ENCODE peak calls at places on chromosomes 4 and X, in five cellular contexts. R is upper lobe of left lung; A is CD8-positive, alpha-beta T cell; M is HCT116; T is tibial artery. D is an unnamed sample.

GRCh38 chrX:17412692-17413091 is 37.7 kb downstream of the NHS start:
- DNase-seq in M (peak), T (no peak), R (no peak), A (no peak), D (no peak)

GRCh38 chr4:39785031-39785430 is 87.1 kb downstream of the UBE2K start:
- DNase-seq in T (no peak), R (no peak), A (no peak), M (no peak), D (no peak)

GRCh38 chr4:39346856-39347519 is 19.2 kb downstream of the RFC1 start:
- DNase-seq in A (no peak), T (no peak), M (no peak), R (no peak), D (no peak)

GRCh38 chrX:68929332-68930150 is 100.7 kb downstream of the EFNB1 start:
- DNase-seq in A (no peak), R (no peak), M (peak), T (no peak), D (no peak)

GRCh38 chrX:115233497-115234219 is at the start of gene LRCH2:
- DNase-seq in A (no peak), M (no peak), R (peak), T (peak), D (no peak)

GRCh38 chr4:176425035-176425434 is 105.3 kb downstream of the SPCS3 start:
- DNase-seq in M (no peak), A (no peak), T (no peak), R (no peak), D (no peak)

GRCh38 chrX:66553973-66554372 is 84.9 kb downstream of the EDA2R start:
- DNase-seq in M (no peak), T (no peak), R (no peak), A (no peak), D (no peak)

GRCh38 chr4:81360722-81361121 is 111.0 kb downstream of the RASGEF1B start:
- DNase-seq in T (no peak), M (no peak), A (no peak), R (no peak), D (no peak)

GRCh38 chr4:120096508-120097297 is 30.1 kb upstream of the MAD2L1 start:
- DNase-seq in M (no peak), T (no peak), A (no peak), R (no peak), D (no peak)

GRCh38 chr4:81152839-81153713 is 61.9 kb downstream of the PRKG2 start:
- DNase-seq in M (no peak), T (no peak), A (no peak), R (no peak), D (no peak)

GRCh38 chr4:146916479-146917076 is 29.1 kb downstream of the TTC29 start:
- DNase-seq in A (peak), R (no peak), M (peak), T (no peak), D (no peak)

GRCh38 chr4:31169851-31170250 is 449.7 kb downstream of the PCDH7 start:
- DNase-seq in A (no peak), M (no peak), R (no peak), T (no peak), D (no peak)

GRCh38 chr4:159296061-159296460 is 193.2 kb downstream of the RAPGEF2 start:
- DNase-seq in M (no peak), R (no peak), T (no peak), A (no peak), D (no peak)

GRCh38 chr4:48340276-48340904 is 939 bp upstream of the SLAIN2 start:
- DNase-seq in M (no peak), T (no peak), R (no peak), A (no peak), D (no peak)

GRCh38 chr4:61428950-61429349 is 228.8 kb downstream of the ADGRL3 start:
- DNase-seq in T (no peak), M (no peak), A (no peak), R (no peak), D (no peak)

GRCh38 chrX:128698528-128698927 is 646.3 kb upstream of the ACTRT1 start:
- DNase-seq in A (no peak), T (no peak), R (no peak), M (no peak), D (no peak)

GRCh38 chr4:156146581-156146980 is 192.9 kb upstream of the CTSO start:
- DNase-seq in M (no peak), R (no peak), T (no peak), A (no peak), D (no peak)

GRCh38 chr4:122762520-122762919 is 30.0 kb downstream of the BBS12 start:
- DNase-seq in R (no peak), T (no peak), M (no peak), A (peak), D (no peak)

GRCh38 chr4:166585491-166585890 is 648.8 kb downstream of the SPOCK3 start:
- DNase-seq in R (no peak), T (no peak), M (no peak), A (no peak), D (no peak)

GRCh38 chr4:74755486-74755885 is 38.8 kb downstream of the BTC start:
- DNase-seq in A (no peak), R (peak), T (no peak), M (no peak), D (no peak)

GRCh38 chrX:12984629-12985303 is 9.9 kb downstream of the TMSB4X start:
- DNase-seq in T (no peak), A (peak), M (peak), R (no peak), D (no peak)

GRCh38 chr4:24965627-24966026 is 52.8 kb upstream of the CCDC149 start:
- DNase-seq in M (no peak), T (no peak), R (no peak), A (no peak), D (no peak)

GRCh38 chr4:132565542-132565941 is 583.6 kb upstream of the PCDH10 start:
- DNase-seq in T (no peak), M (no peak), A (no peak), R (no peak), D (no peak)

GRCh38 chr4:117085185-117085701 is at the start of gene TRAM1L1:
- DNase-seq in T (no peak), M (no peak), R (peak), A (no peak), D (peak)

GRCh38 chrX:74461384-74461783 is 40.1 kb downstream of the SLC16A2 start:
- DNase-seq in M (no peak), R (no peak), T (no peak), A (no peak), D (no peak)

GRCh38 chr4:185634066-185634652 is 98.9 kb upstream of the PDLIM3 start:
- DNase-seq in T (no peak), M (peak), R (no peak), A (no peak), D (no peak)

GRCh38 chr4:37066149-37066548 is 178.4 kb upstream of the NWD2 start:
- DNase-seq in T (no peak), A (no peak), R (no peak), M (no peak), D (no peak)

GRCh38 chr4:109411964-109412363 is 21.7 kb upstream of the SEC24B start:
- DNase-seq in M (no peak), R (no peak), A (no peak), T (no peak), D (no peak)

GRCh38 chr4:77308843-77309242 is 151.8 kb downstream of the CCNG2 start:
- DNase-seq in T (no peak), R (no peak), M (peak), A (no peak), D (no peak)

GRCh38 chrX:23616361-23616760 is 50.9 kb upstream of the PRDX4 start:
- DNase-seq in M (no peak), T (no peak), A (no peak), R (no peak), D (no peak)

GRCh38 chrX:24682739-24683432 is 10.8 kb upstream of the POLA1 start:
- DNase-seq in R (no peak), A (no peak), T (no peak), M (no peak), D (no peak)

GRCh38 chr4:138344064-138344463 is 101.9 kb upstream of the SLC7A11 start:
- DNase-seq in R (no peak), M (no peak), A (no peak), T (no peak), D (no peak)

GRCh38 chr4:53309321-53310020 is 56.4 kb downstream of the SCFD2 start:
- DNase-seq in R (no peak), T (no peak), M (no peak), A (no peak), D (no peak)

GRCh38 chr4:87974856-87975462 is 555 bp upstream of the SPP1 start:
- DNase-seq in R (no peak), T (no peak), A (no peak), M (no peak), D (no peak)

GRCh38 chrX:48058621-48059295 is 12.7 kb downstream of the ZNF630 start:
- DNase-seq in R (no peak), A (no peak), T (no peak), M (no peak), D (no peak)

GRCh38 chr4:109207060-109207459 is 95.4 kb downstream of the COL25A1 start:
- DNase-seq in M (no peak), T (no peak), R (no peak), A (no peak), D (no peak)

GRCh38 chr4:139593091-139593564 is 37.1 kb upstream of the SETD7 start:
- DNase-seq in M (no peak), R (no peak), T (no peak), A (no peak), D (no peak)

GRCh38 chr4:68271851-68272756 is 26.6 kb upstream of the TMPRSS11B start:
- DNase-seq in R (no peak), M (peak), T (no peak), A (no peak), D (no peak)

GRCh38 chr4:42710329-42710728 is 53.4 kb upstream of the ATP8A1 start:
- DNase-seq in T (no peak), A (no peak), M (no peak), R (no peak), D (no peak)

DNA sequence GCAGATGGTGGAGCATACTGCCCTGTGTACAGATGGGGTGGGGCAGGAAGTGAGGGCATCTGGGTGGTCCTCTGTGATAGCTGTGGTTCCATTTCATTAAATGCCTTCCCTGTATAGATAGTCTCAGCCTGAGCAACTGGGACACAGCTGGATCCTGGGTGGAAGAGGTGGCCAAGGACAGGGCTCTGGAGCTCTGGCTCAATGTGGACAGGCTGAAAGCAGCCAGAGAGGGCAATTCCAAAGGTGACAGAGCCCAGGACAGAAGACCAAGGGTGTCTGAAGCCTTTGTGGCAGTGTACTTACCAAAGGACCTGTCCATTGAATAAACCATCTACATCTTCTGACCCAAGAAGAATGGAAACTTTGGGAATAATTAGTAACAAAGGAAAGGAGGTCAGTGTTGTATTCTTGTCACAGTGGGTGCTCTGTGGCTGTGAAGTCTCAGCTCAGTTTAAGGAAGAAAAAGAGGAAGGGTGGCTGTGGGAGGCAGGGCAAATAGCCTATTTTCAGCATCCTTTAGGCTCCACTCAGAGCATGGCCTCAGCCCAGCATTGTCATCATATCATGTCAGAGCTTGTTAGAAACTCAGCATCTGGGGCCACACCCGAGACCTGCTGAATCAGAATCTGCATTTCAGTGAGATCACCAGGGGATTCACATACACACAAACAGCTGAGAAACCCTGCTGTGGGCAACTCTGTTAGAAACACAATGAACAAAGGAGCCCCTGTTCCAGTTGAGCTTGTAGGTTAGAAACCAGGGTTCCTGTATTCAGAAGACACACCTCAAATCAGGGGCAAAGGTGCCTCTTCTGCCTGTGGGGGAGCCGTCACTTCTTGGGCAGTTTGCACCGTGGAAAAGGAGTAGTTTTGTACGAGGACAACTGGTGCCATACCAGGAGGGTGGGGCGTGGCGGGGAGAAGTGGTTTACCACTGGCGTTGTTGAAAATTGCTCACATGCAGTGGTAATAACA is 168.6 kb downstream of the PTTG2 start:
- DNase-seq in M (peak), R (no peak), T (no peak), A (peak), D (peak)
- TF ChIP-seq CTCF in M (no peak), R (no peak), T (no peak), A (no peak), D (no peak)

GRCh38 chrX:110267874-110268273 is 50.0 kb downstream of the AMMECR1 start:
- DNase-seq in A (no peak), T (no peak), R (no peak), M (no peak), D (no peak)
- H3K4me3 ChIP-seq in A (no peak), T (no peak), R (no peak), M (no peak), D (no peak)

GRCh38 chr4:5804656-5805055 is 88.2 kb downstream of the CRMP1 start:
- DNase-seq in A (no peak), M (no peak), T (no peak), R (peak), D (no peak)
- TF ChIP-seq CTCF in A (no peak), M (peak), T (no peak), R (no peak), D (no peak)

GRCh38 chrX:44267116-44267515 is 76.4 kb downstream of the EFHC2 start:
- DNase-seq in M (no peak), R (no peak), A (no peak), T (no peak), D (no peak)

GRCh38 chrX:44261286-44261685 is 82.2 kb downstream of the EFHC2 start:
- DNase-seq in R (no peak), A (no peak), M (no peak), T (no peak), D (no peak)

GRCh38 chrX:44267861-44268260 is 75.6 kb downstream of the EFHC2 start:
- DNase-seq in M (no peak), R (no peak), A (no peak), T (no peak), D (no peak)

GRCh38 chrX:44264936-44265335 is 78.5 kb downstream of the EFHC2 start:
- DNase-seq in M (no peak), T (no peak), A (no peak), R (no peak), D (no peak)

GRCh38 chrX:44265559-44265958 is 77.9 kb downstream of the EFHC2 start:
- DNase-seq in A (no peak), T (no peak), M (no peak), R (no peak), D (no peak)
- H3K4me3 ChIP-seq in A (no peak), T (no peak), M (no peak), R (no peak), D (no peak)